ENCODE peak calls at places on chromosomes 3 and 15, in five cellular contexts. P, L, S, X and H are unnamed samples.

GRCh38 chr3:32243519-32243918 is 5.0 kb downstream of the CMTM8 start:
- DNase-seq in L (no peak), S (no peak), X (no peak), P (no peak), H (no peak)

GRCh38 chr3:39350714-39351113 is 21.2 kb downstream of the CCR8 start:
- DNase-seq in P (no peak), L (no peak), S (no peak), X (no peak), H (peak)

GRCh38 chr15:70382762-70383458 is 285.2 kb upstream of the TLE3 start:
- DNase-seq in L (no peak), S (no peak), P (no peak), X (peak), H (no peak)

GRCh38 chr3:47578691-47579632 is at the start of gene CSPG5:
- DNase-seq in P (no peak), S (no peak), X (peak), L (peak), H (no peak)

GRCh38 chr3:114144909-114145688 is 33.8 kb downstream of the DRD3 start:
- DNase-seq in P (no peak), X (no peak), S (peak), L (no peak), H (no peak)

GRCh38 chr3:17032407-17033034 is 147.8 kb downstream of the PLCL2 start:
- DNase-seq in P (no peak), S (no peak), X (no peak), L (no peak), H (peak)

GRCh38 chr3:195226900-195227447 is 44.0 kb downstream of the XXYLT1 start:
- DNase-seq in L (no peak), P (no peak), S (no peak), X (peak), H (no peak)

GRCh38 chr15:62742409-62743171 is 300.0 kb upstream of the TPM1 start:
- DNase-seq in L (peak), P (peak), X (no peak), S (peak), H (peak)

GRCh38 chr3:38346584-38347410 is at the start of gene XYLB:
- DNase-seq in L (peak), P (peak), X (peak), S (no peak), H (peak)

GRCh38 chr15:33007295-33007855 is 187.1 kb downstream of the FMN1 start:
- DNase-seq in X (no peak), L (no peak), P (no peak), S (no peak), H (no peak)

GRCh38 chr3:18424862-18425640 is at the start of gene SATB1:
- DNase-seq in X (peak), P (peak), S (peak), L (peak), H (peak)

GRCh38 chr3:35633332-35634124 is 5.8 kb upstream of the ARPP21 start:
- DNase-seq in L (no peak), S (no peak), P (no peak), X (no peak), H (no peak)

GRCh38 chr15:99925661-99926461 is 192.6 kb upstream of the LYSMD4 start:
- DNase-seq in X (peak), S (no peak), P (peak), L (peak), H (no peak)

GRCh38 chr15:87527416-87527815 is 729.1 kb downstream of the NTRK3 start:
- DNase-seq in S (no peak), L (no peak), P (no peak), X (no peak), H (no peak)

GRCh38 chr15:56047354-56047753 is 53.9 kb upstream of the NEDD4 start:
- DNase-seq in S (no peak), L (no peak), P (no peak), X (no peak), H (no peak)

DNA sequence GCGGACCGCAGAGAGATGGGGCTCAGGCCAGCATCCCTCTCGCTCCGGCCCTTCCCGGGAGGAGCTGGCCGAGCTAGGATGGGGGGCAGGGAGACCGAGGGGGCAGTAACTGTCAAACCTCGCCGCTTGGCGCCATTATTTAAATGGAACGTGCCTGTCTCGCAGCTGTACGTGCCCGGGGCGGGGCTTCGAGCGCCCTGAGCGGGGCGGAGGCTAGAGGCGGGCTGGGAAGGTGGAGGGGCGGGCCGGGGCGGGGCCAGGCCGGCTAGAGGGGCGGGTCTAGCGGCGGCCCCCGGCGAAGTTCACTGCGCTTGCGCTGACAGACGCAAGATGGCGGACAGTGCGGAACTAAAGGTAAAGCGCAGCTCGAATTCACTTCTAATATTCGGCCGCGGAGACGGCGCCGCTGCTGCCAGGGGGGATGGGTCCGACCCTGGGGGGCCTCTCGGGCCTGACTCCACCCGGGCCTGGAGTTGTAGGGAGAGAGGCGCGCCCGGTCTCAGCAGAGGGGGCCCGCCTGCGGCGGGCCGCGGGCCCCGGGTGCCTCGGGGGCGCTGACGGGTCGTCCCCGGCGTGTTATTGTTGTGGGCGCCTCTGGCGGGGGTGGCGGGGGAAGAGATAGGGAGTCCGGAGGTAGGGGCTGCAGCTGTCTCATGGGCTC is at the start of gene PIAS1:
- DNase-seq in X (peak), P (peak), S (peak), L (peak), H (peak)
- H3K4me3 ChIP-seq in X (peak), P (peak), S (peak), L (peak), H (peak)

GRCh38 chr3:50675179-50676030 is 678 bp downstream of the DOCK3 start:
- DNase-seq in S (no peak), X (peak), L (peak), P (peak), H (no peak)
- H3K4me3 ChIP-seq in S (no peak), X (peak), L (peak), P (peak), H (peak)

GRCh38 chr3:84961492-84962255 is 2.9 kb downstream of the CADM2 start:
- DNase-seq in L (no peak), S (no peak), P (no peak), X (no peak), H (no peak)
- H3K4me3 ChIP-seq in L (peak), S (no peak), P (no peak), X (no peak), H (no peak)

GRCh38 chr15:96360581-96361308 is 30.2 kb downstream of the NR2F2 start:
- DNase-seq in L (no peak), X (no peak), S (no peak), P (no peak), H (no peak)
- H3K4me3 ChIP-seq in L (peak), X (no peak), S (peak), P (peak), H (no peak)

GRCh38 chr3:27885641-27886040 is 163.5 kb upstream of the EOMES start:
- DNase-seq in X (no peak), S (no peak), L (no peak), P (no peak), H (no peak)
- H3K4me3 ChIP-seq in X (no peak), S (no peak), L (no peak), P (no peak), H (no peak)